ENCODE peak calls at places on chromosomes 3 and 15, in eight cellular contexts. B is PC-9, R is heart left ventricle, C is K562, Y is colonic mucosa, M is lower lobe of right lung, Z is Peyer's patch, J is fibroblast of the aortic adventitia. A is an unnamed sample.

GRCh38 chr3:119222400-119222799 is 18.3 kb downstream of the B4GALT4 start:
- DNase-seq in C (no peak), Y (no peak), J (no peak), B (no peak), R (no peak), Z (no peak), M (no peak), A (no peak)

GRCh38 chr3:34947849-34948248 is 691.5 kb upstream of the ARPP21 start:
- DNase-seq in R (no peak), B (no peak), J (peak; percentile 14), M (no peak), Y (no peak), Z (no peak), C (no peak), A (peak; percentile 75)

GRCh38 chr3:147940846-147941245 is 531.7 kb downstream of the ZIC1 start:
- DNase-seq in Z (no peak), C (no peak), M (no peak), Y (no peak), J (no peak), R (no peak), B (no peak), A (no peak)

GRCh38 chr15:85689729-85690128 is 105.0 kb downstream of the KLHL25 start:
- DNase-seq in C (no peak), Z (peak; percentile 77), R (peak; percentile 53), B (no peak), Y (no peak), J (peak; percentile 58), M (peak; percentile 60), A (peak; percentile 74)

GRCh38 chr3:126542340-126543241 is 16.1 kb downstream of the C3orf22 start:
- DNase-seq in Z (peak; percentile 6), Y (peak; percentile 11), J (no peak), M (peak; percentile 38), C (no peak), B (no peak), R (peak; percentile 5), A (no peak)

GRCh38 chr15:60121845-60122244 is 117.7 kb downstream of the FOXB1 start:
- DNase-seq in C (no peak), B (no peak), Z (no peak), R (no peak), J (no peak), M (no peak), Y (no peak), A (no peak)

GRCh38 chr15:70127288-70127746 is 29.6 kb upstream of the TLE3 start:
- DNase-seq in Y (no peak), J (no peak), B (peak; percentile 86), M (no peak), Z (no peak), C (no peak), R (peak; percentile 62), A (peak; percentile 57)

GRCh38 chr3:42830437-42831320 is 21.4 kb downstream of the ACKR2 start:
- DNase-seq in Z (no peak), R (no peak), B (peak; percentile 66), C (peak; percentile 81), M (no peak), J (peak; percentile 43), Y (no peak), A (peak; percentile 56)

GRCh38 chr3:29649815-29650547 is 369.1 kb downstream of the RBMS3 start:
- DNase-seq in J (peak; percentile 25), C (no peak), B (no peak), R (no peak), Y (no peak), M (peak; percentile 49), Z (peak; percentile 16), A (peak; percentile 75)

GRCh38 chr3:143331336-143331735 is 211.8 kb downstream of the CHST2 start:
- DNase-seq in M (no peak), Y (no peak), C (no peak), B (no peak), R (no peak), J (no peak), Z (no peak), A (peak; percentile 38)

GRCh38 chr3:46619845-46620778 is 7.8 kb downstream of the FAM240A start:
- DNase-seq in J (no peak), B (no peak), M (no peak), Y (no peak), Z (no peak), C (no peak), R (no peak), A (no peak)

GRCh38 chr3:98875535-98875934 is 26.0 kb downstream of the DCBLD2 start:
- DNase-seq in J (no peak), Y (no peak), B (no peak), M (no peak), R (no peak), C (peak; percentile 34), Z (no peak), A (peak; percentile 28)

GRCh38 chr3:69408989-69409388 is 23.1 kb upstream of the FRMD4B start:
- DNase-seq in B (no peak), Z (no peak), C (no peak), Y (no peak), R (peak; percentile 15), M (no peak), J (no peak), A (no peak)

GRCh38 chr3:45462522-45463262 is 74.3 kb downstream of the LARS2 start:
- DNase-seq in R (no peak), Z (no peak), Y (no peak), J (peak; percentile 8), C (no peak), M (no peak), B (no peak), A (peak; percentile 17)

DNA sequence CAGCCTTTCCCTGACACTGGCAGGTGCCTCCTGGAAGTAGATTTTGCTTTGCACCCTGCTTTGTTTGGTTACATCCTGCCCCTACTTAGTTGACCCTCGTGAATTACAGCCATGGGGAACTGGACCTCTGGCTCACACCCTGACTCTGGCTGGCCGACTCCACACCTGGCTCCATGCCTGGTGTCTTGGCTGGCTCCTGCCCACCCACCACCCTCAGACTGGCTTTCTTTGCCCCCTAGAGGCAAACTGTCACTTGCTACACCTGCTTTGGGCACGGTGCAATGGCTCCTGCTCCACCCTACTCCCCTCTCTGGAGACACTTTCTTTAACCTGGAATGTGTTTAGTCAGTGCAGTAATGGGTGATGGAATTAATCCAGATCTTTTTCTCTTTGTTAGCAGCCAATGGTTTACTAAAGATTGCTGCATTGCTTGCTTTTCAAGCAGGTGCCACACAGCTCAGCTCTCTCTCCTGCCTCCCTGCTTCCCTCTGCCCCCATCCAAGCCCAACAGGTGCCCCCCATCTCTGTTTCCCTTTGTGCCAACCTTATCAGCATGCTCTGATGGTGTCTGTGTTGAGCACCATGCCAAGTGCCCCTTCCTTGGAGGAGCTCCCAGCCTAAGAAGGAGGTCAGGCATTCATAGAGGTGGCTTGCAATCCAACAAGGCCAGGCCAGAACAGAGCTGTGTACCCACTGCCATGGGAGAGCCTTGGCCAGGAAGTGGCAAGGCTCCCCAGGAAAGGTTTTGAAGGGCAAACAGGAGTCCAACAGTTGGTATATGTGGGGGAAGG is 38.4 kb downstream of the RASGRF1 start:
- DNase-seq in B (no peak), R (no peak), C (no peak), Y (no peak), Z (no peak), M (no peak), J (no peak), A (no peak)
- H3K4me3 ChIP-seq in B (no peak overlapping the region), R (no peak overlapping the region), C (no peak overlapping the region), Y (no peak overlapping the region), Z (no peak overlapping the region), M (no peak overlapping the region), J (no peak overlapping the region), A (no peak overlapping the region)

GRCh38 chr3:174776636-174777035 is 82.5 kb upstream of the NAALADL2 start:
- DNase-seq in M (no peak), Z (no peak), C (no peak), J (peak; percentile 8), B (no peak), Y (no peak), R (no peak), A (no peak)

GRCh38 chr3:174776123-174776522 is 83.0 kb upstream of the NAALADL2 start:
- DNase-seq in Z (no peak), J (peak; percentile 67), C (no peak), Y (no peak), M (no peak), R (no peak), B (peak; percentile 66), A (peak; percentile 59)

GRCh38 chr3:174775603-174776002 is 83.5 kb upstream of the NAALADL2 start:
- DNase-seq in C (no peak), B (no peak), M (no peak), R (peak; percentile 16), J (peak; percentile 91), Y (no peak), Z (no peak), A (peak; percentile 88)
- TF ChIP-seq CTCF in C (no peak), B (no peak), M (no peak), R (no peak), J (no peak), Y (no peak), Z (no peak), A (no peak)

GRCh38 chr3:63934484-63934883 is 22.3 kb upstream of the SCAANT1 start:
- DNase-seq in J (no peak), C (no peak), Z (no peak), B (no peak), Y (no peak), R (no peak), M (no peak), A (no peak)

GRCh38 chr3:63932509-63933212 is 20.5 kb upstream of the SCAANT1 start:
- DNase-seq in Z (no peak), M (no peak), C (no peak), B (no peak), R (no peak), J (no peak), Y (no peak), A (no peak)

GRCh38 chr3:63931290-63931689 is 19.1 kb upstream of the SCAANT1 start:
- DNase-seq in C (no peak), Y (no peak), M (no peak), Z (no peak), B (no peak), J (no peak), R (no peak), A (no peak)

GRCh38 chr3:63934041-63934440 is 21.9 kb upstream of the SCAANT1 start:
- DNase-seq in R (no peak), Y (no peak), C (no peak), B (no peak), M (no peak), J (no peak), Z (no peak), A (peak; percentile 34)

DNA sequence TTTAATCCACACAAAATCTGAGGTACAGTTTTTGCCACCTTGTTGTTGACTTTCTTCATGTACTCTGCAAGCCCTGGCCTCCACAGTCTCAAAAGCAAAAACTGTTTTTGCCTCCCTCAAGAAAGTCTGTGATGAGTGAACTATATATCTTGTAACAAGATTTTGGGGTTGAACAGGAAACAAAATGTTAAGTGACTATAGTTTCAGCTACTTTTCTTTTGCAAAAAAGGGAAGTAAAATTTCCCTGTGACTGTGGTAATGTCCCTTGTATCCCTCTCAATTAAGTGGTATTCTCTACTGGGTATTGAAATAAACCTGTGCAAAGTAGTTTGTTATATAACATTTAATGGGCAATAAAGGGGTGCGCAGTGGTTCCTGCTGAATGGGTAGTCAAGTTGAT is 21.3 kb upstream of the SCAANT1 start:
- DNase-seq in R (no peak), Y (no peak), Z (no peak), B (no peak), C (no peak), M (no peak), J (no peak), A (no peak)
- H3K4me3 ChIP-seq in R (no peak overlapping the region), Y (no peak overlapping the region), Z (no peak overlapping the region), B (no peak overlapping the region), C (no peak overlapping the region), M (no peak overlapping the region), J (no peak overlapping the region), A (no peak overlapping the region)

DNA sequence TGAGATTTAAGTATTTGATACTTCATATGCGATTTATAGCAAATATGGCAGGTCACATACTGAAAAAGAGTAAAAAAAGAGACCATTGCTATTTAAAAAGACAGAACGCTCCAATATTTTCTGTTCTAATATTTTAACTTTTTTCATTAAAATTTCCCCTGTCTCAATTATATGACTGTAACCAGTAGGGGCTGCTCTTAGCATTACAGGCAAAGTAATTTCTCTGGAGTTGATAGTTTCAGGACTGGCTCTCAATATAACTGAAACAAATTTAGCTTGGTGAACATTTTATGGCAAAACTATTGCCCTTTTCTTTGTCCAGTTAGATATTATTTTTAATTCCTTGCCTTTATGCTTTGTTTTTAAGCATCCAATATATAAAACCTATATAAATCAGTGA is 286.3 kb upstream of the ROBO2 start:
- DNase-seq in J (no peak), Z (no peak), M (no peak), B (no peak), C (no peak), Y (no peak), R (no peak), A (no peak)
- TF ChIP-seq CTCF in J (no peak), Z (no peak), M (peak; percentile 20), B (no peak), C (no peak), Y (no peak), R (no peak), A (no peak)

A was measured in cardiac fibroblast.